ENCODE peak calls at places on chromosome 11, in six cellular contexts. C is cardiac muscle cell; V is foreskin fibroblast; D is sigmoid colon; T is right atrium auricular region; F is CD8-positive, alpha-beta T cell. R is an unnamed sample.

GRCh38 chr11:14713518-14714244 is 70.1 kb downstream of the PDE3B start:
- DNase-seq in C (no peak), V (no peak), D (no peak), T (no peak), F (peak), R (no peak)

GRCh38 chr11:1177020-1177770 is 19.4 kb downstream of the MUC5AC start:
- DNase-seq in C (no peak), V (no peak), D (no peak), T (no peak), F (no peak), R (no peak)

GRCh38 chr11:12600829-12601228 is 73.4 kb upstream of the TEAD1 start:
- DNase-seq in C (no peak), V (no peak), D (no peak), T (no peak), F (no peak), R (no peak)

GRCh38 chr11:126755494-126755893 is 245.1 kb downstream of the KIRREL3 start:
- DNase-seq in C (no peak), V (no peak), D (no peak), T (no peak), F (no peak), R (no peak)

GRCh38 chr11:110128161-110128560 is 35.0 kb downstream of the ZC3H12C start:
- DNase-seq in C (peak), V (peak), D (no peak), T (no peak), F (no peak), R (peak)

GRCh38 chr11:93737904-93738612 is 3.2 kb downstream of the TAF1D start:
- DNase-seq in C (no peak), V (no peak), D (no peak), T (no peak), F (no peak), R (peak)

GRCh38 chr11:11022126-11022730 is 164.4 kb upstream of the ZBED5 start:
- DNase-seq in C (peak), V (no peak), D (no peak), T (no peak), F (no peak), R (peak)

GRCh38 chr11:89203814-89204213 is 26.1 kb downstream of the TYR start:
- DNase-seq in C (no peak), V (no peak), D (no peak), T (no peak), F (no peak), R (no peak)

GRCh38 chr11:5123802-5124521 is 14.2 kb downstream of the OR52A5 start:
- DNase-seq in C (peak), V (peak), D (no peak), T (peak), F (peak), R (peak)

GRCh38 chr11:20113147-20113435 is 47.2 kb downstream of the DBX1 start:
- DNase-seq in C (no peak), V (no peak), D (no peak), T (no peak), F (no peak), R (no peak)

GRCh38 chr11:125262194-125262824 is 97.8 kb downstream of the PKNOX2 start:
- DNase-seq in C (peak), V (no peak), D (no peak), T (no peak), F (no peak), R (no peak)

GRCh38 chr11:4683020-4683419 is 14.6 kb downstream of the OR51E2 start:
- DNase-seq in C (no peak), V (no peak), D (no peak), T (no peak), F (no peak), R (peak)

GRCh38 chr11:120917536-120918239 is 106.2 kb upstream of the TBCEL start:
- DNase-seq in C (no peak), V (no peak), D (no peak), T (no peak), F (no peak), R (no peak)

GRCh38 chr11:9004310-9004945 is 627 bp upstream of the NRIP3 start:
- DNase-seq in C (no peak), V (no peak), D (no peak), T (no peak), F (no peak), R (no peak)

GRCh38 chr11:63768232-63769043 is at the start of gene ZFTA:
- DNase-seq in C (peak), V (peak), D (peak), T (no peak), F (peak), R (peak)

GRCh38 chr11:3164540-3165151 is 464 bp downstream of the OSBPL5 start:
- DNase-seq in C (no peak), V (no peak), D (peak), T (no peak), F (no peak), R (no peak)

GRCh38 chr11:898160-898517 is 12.5 kb downstream of the CHID1 start:
- DNase-seq in C (peak), V (peak), D (no peak), T (no peak), F (no peak), R (peak)

GRCh38 chr11:46294365-46295309 is 17.2 kb downstream of the CREB3L1 start:
- DNase-seq in C (peak), V (peak), D (peak), T (no peak), F (no peak), R (peak)

GRCh38 chr11:20609727-20610707 is 10.6 kb downstream of the SLC6A5 start:
- DNase-seq in C (peak), V (peak), D (peak), T (peak), F (peak), R (peak)

GRCh38 chr11:44595964-44596381 is 30.5 kb downstream of the CD82 start:
- DNase-seq in C (peak), V (no peak), D (peak), T (peak), F (no peak), R (peak)

GRCh38 chr11:108368134-108368533 is 99.2 kb downstream of the C11orf65 start:
- DNase-seq in C (peak), V (no peak), D (no peak), T (no peak), F (no peak), R (no peak)

GRCh38 chr11:18522388-18522787 is 4.4 kb downstream of the TSG101 start:
- DNase-seq in C (peak), V (no peak), D (no peak), T (no peak), F (no peak), R (no peak)

GRCh38 chr11:131845255-131845654 is 474.8 kb downstream of the NTM start:
- DNase-seq in C (no peak), V (no peak), D (no peak), T (no peak), F (no peak), R (no peak)

GRCh38 chr11:104199041-104199440 is 35.1 kb upstream of the PDGFD start:
- DNase-seq in C (peak), V (no peak), D (no peak), T (no peak), F (no peak), R (no peak)

DNA sequence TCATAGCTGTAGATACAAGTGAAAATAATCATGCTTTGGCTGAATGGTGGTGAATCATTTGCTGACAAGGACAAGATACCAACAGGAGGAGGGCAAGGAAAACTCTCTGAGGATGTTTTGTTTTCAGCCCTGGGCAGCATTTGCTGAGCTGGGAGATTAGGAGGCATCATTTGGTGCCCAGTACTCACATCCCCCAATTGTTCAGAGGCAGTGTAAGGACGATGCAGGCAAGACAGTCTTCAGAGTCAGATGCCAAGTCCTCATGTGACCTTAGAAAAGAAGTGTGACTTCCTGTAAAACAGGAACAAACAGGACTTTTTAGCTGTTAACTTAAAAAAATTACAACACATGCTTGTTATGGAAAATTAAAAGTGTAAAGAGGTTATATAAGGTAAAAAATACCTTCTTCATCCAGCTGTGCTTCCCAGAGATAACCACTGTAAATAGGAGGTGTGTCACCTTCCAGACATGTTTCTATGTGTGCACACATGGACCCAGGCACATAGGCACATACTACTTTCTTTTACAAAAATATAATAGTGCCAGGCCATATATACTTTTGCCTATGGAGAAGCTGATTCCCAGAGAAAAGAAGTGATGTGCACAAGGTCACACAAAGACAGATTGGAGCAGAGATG is 18.0 kb downstream of the CNTF start:
- DNase-seq in C (no peak), V (no peak), D (no peak), T (no peak), F (no peak), R (no peak)
- H3K4me3 ChIP-seq in C (no peak), V (no peak), D (no peak), T (no peak), F (no peak), R (no peak)

GRCh38 chr11:86151188-86152005 is 82.5 kb upstream of the PICALM start:
- DNase-seq in C (peak), V (no peak), D (peak), T (peak), F (no peak), R (peak)
- H3K4me3 ChIP-seq in C (no peak), V (no peak), D (no peak), T (no peak), F (no peak), R (no peak)

GRCh38 chr11:71446150-71446549 is 2.0 kb downstream of the DHCR7 start:
- DNase-seq in C (no peak), V (no peak), D (no peak), T (no peak), F (no peak), R (no peak)
- H3K4me3 ChIP-seq in C (no peak), V (no peak), D (no peak), T (no peak), F (no peak), R (no peak)

GRCh38 chr11:67435031-67435726 is 2.3 kb downstream of the PTPRCAP start:
- DNase-seq in C (no peak), V (no peak), D (no peak), T (no peak), F (peak), R (no peak)
- H3K4me3 ChIP-seq in C (no peak), V (no peak), D (no peak), T (no peak), F (peak), R (no peak)

GRCh38 chr11:61955416-61956135 is 5.4 kb downstream of the BEST1 start:
- DNase-seq in C (peak), V (no peak), D (no peak), T (peak), F (no peak), R (no peak)
- H3K4me3 ChIP-seq in C (peak), V (peak), D (peak), T (peak), F (no peak), R (peak)

GRCh38 chr11:37532271-37532670 is 934.2 kb upstream of the RAG2 start:
- DNase-seq in C (no peak), V (no peak), D (no peak), T (no peak), F (no peak), R (no peak)

GRCh38 chr11:37533830-37534229 is 935.8 kb upstream of the RAG2 start:
- DNase-seq in C (no peak), V (no peak), D (no peak), T (no peak), F (no peak), R (no peak)

GRCh38 chr11:37527545-37527944 is 929.5 kb upstream of the RAG2 start:
- DNase-seq in C (no peak), V (no peak), D (no peak), T (no peak), F (no peak), R (no peak)

GRCh38 chr11:37533087-37533486 is 935.1 kb upstream of the RAG2 start:
- DNase-seq in C (no peak), V (no peak), D (no peak), T (no peak), F (no peak), R (no peak)
- H3K4me3 ChIP-seq in C (no peak), V (no peak), D (no peak), T (no peak), F (no peak), R (no peak)

GRCh38 chr11:77442394-77443053 is 31.4 kb downstream of the PAK1 start:
- DNase-seq in C (no peak), V (no peak), D (no peak), T (no peak), F (no peak), R (no peak)
- H3K4me3 ChIP-seq in C (no peak), V (no peak), D (no peak), T (no peak), F (no peak), R (no peak)

GRCh38 chr11:66267039-66267378 is 1.4 kb upstream of the RAB1B start:
- DNase-seq in C (no peak), V (no peak), D (no peak), T (no peak), F (no peak), R (no peak)
- H3K4me3 ChIP-seq in C (peak), V (peak), D (peak), T (peak), F (peak), R (peak)

GRCh38 chr11:122159173-122159701 is 43.2 kb upstream of the BLID start:
- DNase-seq in C (peak), V (peak), D (peak), T (no peak), F (no peak), R (peak)

GRCh38 chr11:122155001-122155400 is 39.0 kb upstream of the BLID start:
- DNase-seq in C (no peak), V (no peak), D (no peak), T (no peak), F (no peak), R (no peak)

GRCh38 chr11:122155765-122156527 is 39.9 kb upstream of the BLID start:
- DNase-seq in C (peak), V (no peak), D (no peak), T (no peak), F (no peak), R (no peak)

GRCh38 chr11:122159861-122160260 is 43.8 kb upstream of the BLID start:
- DNase-seq in C (no peak), V (no peak), D (no peak), T (no peak), F (no peak), R (no peak)

DNA sequence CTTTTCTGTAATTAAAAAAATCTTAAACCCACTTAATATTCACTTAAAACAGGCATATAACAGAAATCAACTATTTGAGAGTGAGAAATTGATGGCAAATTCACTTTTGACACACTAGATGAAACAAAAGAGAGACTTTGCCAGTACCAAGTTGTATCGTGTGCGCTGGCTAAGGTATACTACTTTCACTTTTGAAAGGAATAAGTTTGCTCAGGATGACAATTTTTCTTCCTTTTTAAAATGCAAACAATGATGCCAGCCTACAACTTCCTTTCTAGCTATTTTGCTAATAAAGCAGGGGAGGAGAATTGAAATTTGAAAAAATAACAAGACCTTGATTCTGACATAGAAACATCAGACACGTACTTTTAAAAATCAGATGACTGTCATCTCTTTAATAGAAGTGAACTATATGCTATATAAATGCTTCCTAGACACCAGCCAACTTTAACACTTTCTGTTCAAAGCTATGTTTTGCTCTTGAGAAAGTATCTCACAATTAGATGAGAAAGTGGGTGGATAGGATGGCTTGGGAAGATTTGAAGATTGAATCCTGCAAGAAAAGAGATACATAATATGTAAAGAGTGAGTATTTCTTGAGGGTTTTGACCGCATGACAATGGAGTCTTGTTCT is 41.6 kb upstream of the BLID start:
- DNase-seq in C (peak), V (no peak), D (no peak), T (no peak), F (no peak), R (no peak)
- H3K4me3 ChIP-seq in C (no peak), V (peak), D (peak), T (peak), F (no peak), R (peak)

GRCh38 chr11:32173977-32174376 is 83.1 kb downstream of the RCN1 start:
- DNase-seq in C (no peak), V (no peak), D (no peak), T (no peak), F (no peak), R (no peak)

GRCh38 chr11:32168924-32169323 is 78.0 kb downstream of the RCN1 start:
- DNase-seq in C (no peak), V (no peak), D (no peak), T (peak), F (no peak), R (no peak)

GRCh38 chr11:32172771-32173170 is 81.9 kb downstream of the RCN1 start:
- DNase-seq in C (peak), V (peak), D (no peak), T (no peak), F (no peak), R (peak)

GRCh38 chr11:32176223-32176811 is 85.4 kb downstream of the RCN1 start:
- DNase-seq in C (peak), V (peak), D (peak), T (peak), F (peak), R (peak)

GRCh38 chr11:32173435-32173834 is 82.6 kb downstream of the RCN1 start:
- DNase-seq in C (peak), V (peak), D (no peak), T (peak), F (no peak), R (peak)
- H3K4me3 ChIP-seq in C (no peak), V (peak), D (no peak), T (peak), F (no peak), R (peak)

R was measured in astrocyte of the spinal cord.